ENCODE peak calls at places on chromosomes 12 and 14, in seven cellular contexts. M is A549, J is GM13977, N is glutamatergic neuron, L is tibial nerve, V is progenitor cell of endocrine pancreas, A is lower leg skin. Q is an unnamed sample.

GRCh38 chr14:100155049-100155621 is 4.3 kb downstream of the DEGS2 start:
- DNase-seq in V (peak), L (no peak), J (no peak), M (peak), N (peak), A (no peak), Q (no peak)

GRCh38 chr14:94748667-94749347 is 21.1 kb downstream of the GSC start:
- DNase-seq in L (no peak), M (peak), V (no peak), N (peak), J (peak), A (no peak), Q (no peak)

GRCh38 chr12:14057895-14058294 is 76.5 kb upstream of the GRIN2B start:
- DNase-seq in M (no peak), V (no peak), A (no peak), N (no peak), J (no peak), L (no peak), Q (no peak)

GRCh38 chr12:1691123-1692007 is 495 bp downstream of the ADIPOR2 start:
- DNase-seq in V (peak), M (peak), L (no peak), N (peak), A (peak), J (peak), Q (no peak)

GRCh38 chr12:26030371-26030770 is 71.9 kb downstream of the RASSF8 start:
- DNase-seq in M (no peak), L (no peak), N (no peak), V (no peak), J (no peak), A (no peak), Q (no peak)

GRCh38 chr12:109734219-109735000 is 20.8 kb downstream of the FAM222A start:
- DNase-seq in J (no peak), M (no peak), N (peak), L (no peak), A (no peak), V (no peak), Q (no peak)

GRCh38 chr12:121189887-121190155 is 20.1 kb upstream of the P2RX4 start:
- DNase-seq in A (no peak), N (no peak), M (no peak), V (no peak), L (no peak), J (no peak), Q (no peak)

GRCh38 chr12:92194566-92194965 is 48.9 kb upstream of the BTG1 start:
- DNase-seq in M (no peak), N (no peak), J (no peak), L (no peak), A (no peak), V (no peak), Q (no peak)

GRCh38 chr12:124398578-124399227 is 103.8 kb downstream of the RFLNA start:
- DNase-seq in L (peak), M (no peak), A (no peak), N (no peak), V (no peak), J (no peak), Q (no peak)

GRCh38 chr14:56116128-56116900 is 1.9 kb upstream of the PELI2 start:
- DNase-seq in N (no peak), M (no peak), V (no peak), A (no peak), J (no peak), L (no peak), Q (no peak)
- TF ChIP-seq CTCF in N (no peak), M (no peak), V (no peak), A (no peak), J (no peak), L (no peak), Q (no peak)

DNA sequence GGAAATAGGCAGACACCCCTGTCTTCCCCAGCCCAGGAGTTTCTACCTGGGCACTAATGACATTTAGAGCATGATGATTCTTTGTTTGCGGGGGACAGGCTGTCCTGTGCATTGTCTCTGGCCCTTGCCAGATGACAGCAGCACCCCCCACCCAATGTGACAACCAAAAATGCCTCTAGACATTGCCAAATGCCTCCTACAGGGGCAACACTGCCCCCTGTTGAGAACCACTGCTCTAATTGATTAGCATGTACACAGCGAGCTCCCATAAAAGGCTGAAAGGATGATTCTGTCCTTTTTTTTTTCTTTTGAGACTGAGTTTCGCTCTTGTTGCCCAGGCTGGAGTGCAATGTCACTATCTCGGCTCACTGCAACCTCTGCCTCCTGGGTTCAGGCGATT is 50.5 kb downstream of the MAP1LC3B2 start:
- DNase-seq in V (no peak), J (no peak), N (peak), M (no peak), A (no peak), L (no peak), Q (no peak)
- TF ChIP-seq CTCF in V (peak), J (peak), N (peak), M (peak), A (no peak), L (peak), Q (no peak)

GRCh38 chr12:62600038-62600437 is 133.4 kb downstream of the MON2 start:
- DNase-seq in V (no peak), N (no peak), J (no peak), A (no peak), M (no peak), L (no peak), Q (no peak)
- TF ChIP-seq CTCF in V (peak), N (peak), J (peak), A (no peak), M (peak), L (no peak), Q (no peak)

GRCh38 chr12:102961488-102961801 is 4.0 kb downstream of the ASCL1 start:
- DNase-seq in V (no peak), J (no peak), A (no peak), L (no peak), M (no peak), N (no peak), Q (no peak)
- TF ChIP-seq CTCF in V (no peak), J (no peak), A (no peak), L (no peak), M (no peak), N (no peak), Q (no peak)

GRCh38 chr12:45727301-45727993 is 2.1 kb upstream of the ARID2 start:
- DNase-seq in J (peak), L (peak), V (peak), N (peak), A (peak), M (peak), Q (peak)
- TF ChIP-seq CTCF in J (no peak), L (no peak), V (no peak), N (peak), A (no peak), M (no peak), Q (no peak)

DNA sequence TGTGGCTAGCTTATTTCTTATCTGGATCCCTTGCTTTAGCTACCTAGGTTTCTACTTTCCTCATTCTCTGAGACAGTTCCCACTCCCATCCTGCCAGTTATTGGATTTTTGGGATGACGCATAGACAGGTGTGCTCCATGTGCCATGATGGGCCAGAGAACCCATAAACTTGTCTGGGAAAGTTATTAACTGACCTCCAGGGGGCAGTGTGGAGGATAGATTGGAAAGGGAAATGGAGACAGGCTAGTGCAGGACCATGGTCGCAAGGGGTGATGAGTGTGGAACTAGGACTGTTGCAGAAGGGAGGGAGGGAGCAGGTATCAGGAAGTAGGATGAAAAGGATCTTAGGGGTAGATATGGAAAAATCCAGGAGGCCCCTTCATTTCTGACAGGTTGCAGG is 80.3 kb downstream of the ESRRB start:
- DNase-seq in V (peak), J (peak), M (peak), N (peak), A (no peak), L (no peak), Q (no peak)
- TF ChIP-seq CTCF in V (peak), J (peak), M (peak), N (peak), A (no peak), L (peak), Q (peak)

Q was measured in mesothelial cell of epicardium.